ENCODE peak calls at places on chromosomes 1 and 21, in five cellular contexts. R is body of pancreas, N is ovary, P is esophagus squamous epithelium, V is esophagus muscularis mucosa. M is an unnamed sample.

GRCh38 chr1:175656416-175656815 is 87.0 kb downstream of the TNR start:
- DNase-seq in V (no peak), N (no peak), P (no peak), R (no peak), M (no peak)

GRCh38 chr1:19799877-19800804 is at the start of gene TMCO4:
- DNase-seq in R (peak; percentile 66), V (no peak), P (peak; percentile 5), N (peak; percentile 42), M (peak; percentile 65)

GRCh38 chr1:145758116-145758515 is 38.8 kb downstream of the CD160 start:
- DNase-seq in N (no peak), V (no peak), P (no peak), R (no peak), M (no peak)

GRCh38 chr21:10272216-10272615 is 249.2 kb upstream of the TPTE start:
- DNase-seq in V (peak; percentile 99), P (no peak), N (no peak), R (no peak), M (no peak)

GRCh38 chr1:15836772-15837669 is 10.5 kb upstream of the SPEN start:
- DNase-seq in V (no peak), P (peak; percentile 40), N (peak; percentile 47), R (no peak), M (peak; percentile 70)

GRCh38 chr1:153649867-153650235 is 8.7 kb upstream of the SNAPIN start:
- DNase-seq in P (no peak), R (peak; percentile 92), V (no peak), N (no peak), M (no peak)

GRCh38 chr1:186806477-186806876 is 22.3 kb upstream of the PLA2G4A start:
- DNase-seq in N (no peak), V (no peak), R (no peak), P (no peak), M (no peak)

GRCh38 chr21:34844033-34844923 is 175.5 kb downstream of the CLIC6 start:
- DNase-seq in N (peak; percentile 48), R (peak; percentile 32), V (no peak), P (no peak), M (peak; percentile 39)

DNA sequence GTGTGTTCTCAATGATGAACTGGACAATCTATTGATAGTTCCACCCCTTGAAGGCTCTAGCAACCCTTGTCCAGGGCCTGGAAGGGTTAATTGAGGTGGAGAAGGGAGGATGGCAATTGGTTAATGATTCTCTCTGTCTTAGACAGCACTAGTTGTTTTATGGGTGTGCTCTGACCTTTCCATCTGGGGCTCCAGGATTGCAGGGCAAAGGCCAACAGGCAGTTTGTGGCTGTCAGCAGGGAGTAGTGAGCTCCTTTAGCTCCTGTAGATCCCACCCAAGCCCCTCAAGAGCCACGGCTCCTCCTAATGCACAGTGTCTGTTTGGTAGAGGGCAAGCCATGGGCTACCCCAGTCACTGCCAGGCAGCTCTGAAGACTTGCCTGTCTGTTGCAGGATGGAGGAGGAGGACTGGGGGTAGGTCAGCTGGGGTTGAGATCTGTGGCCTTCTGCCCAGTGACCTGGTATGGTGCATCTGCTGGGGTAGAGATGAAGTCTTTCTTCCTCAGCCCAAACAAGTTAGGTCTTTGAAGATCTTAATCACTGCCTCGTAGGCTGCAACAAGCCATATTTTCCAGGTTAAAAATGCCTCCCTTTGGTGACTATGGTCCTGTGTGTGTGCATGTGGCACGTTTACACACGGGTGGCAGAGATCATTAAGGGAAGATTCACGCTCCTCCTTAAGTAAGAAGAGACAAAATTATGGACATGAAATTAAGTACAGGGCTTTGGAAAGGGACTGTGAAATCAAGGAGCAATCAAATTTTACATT is 7.7 kb downstream of the MROH7 start:
- DNase-seq in P (no peak), V (no peak), N (no peak), R (no peak), M (peak; percentile 77)
- H3K27ac ChIP-seq in P (no peak overlapping the region), V (no peak overlapping the region), N (no peak overlapping the region), R (no peak overlapping the region), M (peak overlapping the region; percentile 79)

GRCh38 chr1:1894354-1895049 is 3.6 kb upstream of the GNB1 start:
- DNase-seq in R (peak; percentile 30), V (no peak), P (no peak), N (peak; percentile 51), M (peak; percentile 87)
- TF ChIP-seq POLR2A in R (no peak), V (no peak), P (no peak), N (no peak), M (peak; percentile 53)

DNA sequence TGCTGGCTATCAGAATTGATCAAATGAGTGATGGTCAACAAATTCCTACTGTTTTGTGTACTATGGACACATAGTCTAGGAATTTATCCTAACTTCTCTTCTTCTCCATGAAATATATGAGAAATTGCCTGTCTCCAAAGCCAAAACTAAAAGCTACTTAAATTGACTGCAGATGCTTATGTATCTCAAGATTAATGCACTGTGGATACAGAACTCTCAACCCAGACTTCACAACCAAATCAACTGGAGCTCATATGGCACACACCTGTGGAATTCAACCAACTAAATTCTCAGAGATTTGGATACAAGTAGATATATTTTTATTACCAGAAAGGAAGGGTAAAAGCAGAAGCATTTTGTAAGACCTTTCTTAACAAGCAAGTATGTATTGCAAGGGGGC is 566.1 kb downstream of the LTN1 start:
- DNase-seq in N (no peak), R (no peak), P (no peak), V (no peak), M (no peak)
- H3K27ac ChIP-seq in N (no peak overlapping the region), R (no peak overlapping the region), P (no peak overlapping the region), V (no peak overlapping the region), M (no peak overlapping the region)

GRCh38 chr1:203320546-203321272 is 15.4 kb downstream of the BTG2 start:
- DNase-seq in N (no peak), V (no peak), R (peak; percentile 77), P (peak; percentile 25), M (peak; percentile 87)
- TF ChIP-seq POLR2A in N (no peak), V (no peak), R (peak; percentile 33), P (no peak), M (peak; percentile 21)

DNA sequence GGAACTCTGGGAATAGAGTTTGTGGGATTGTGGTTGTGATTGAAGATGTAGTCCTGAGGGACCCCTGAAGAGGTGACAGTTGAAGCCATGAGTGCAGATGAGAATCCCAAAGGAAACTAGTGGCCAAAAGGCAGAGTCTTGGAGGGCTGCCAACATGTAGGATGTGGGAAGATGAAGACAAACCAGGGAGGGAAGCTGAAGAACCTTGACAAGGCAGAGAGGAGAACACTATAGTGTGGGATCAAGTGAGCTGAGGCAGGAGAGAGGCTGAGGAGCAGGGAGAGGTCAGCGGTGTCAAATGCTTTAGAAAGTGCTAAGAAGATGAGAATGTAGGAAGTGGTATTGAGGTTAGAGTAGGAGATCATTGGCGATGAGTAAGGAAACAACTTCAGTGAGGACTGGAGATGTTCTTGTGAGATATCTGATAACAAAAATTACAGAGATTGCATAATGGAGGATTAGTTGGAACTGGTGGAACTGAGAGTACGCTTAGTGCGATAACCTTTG is 88.5 kb upstream of the VCAM1 start:
- DNase-seq in R (no peak), N (no peak), V (no peak), P (no peak), M (no peak)
- H3K27ac ChIP-seq in R (no peak overlapping the region), N (no peak overlapping the region), V (no peak overlapping the region), P (no peak overlapping the region), M (no peak overlapping the region)

DNA sequence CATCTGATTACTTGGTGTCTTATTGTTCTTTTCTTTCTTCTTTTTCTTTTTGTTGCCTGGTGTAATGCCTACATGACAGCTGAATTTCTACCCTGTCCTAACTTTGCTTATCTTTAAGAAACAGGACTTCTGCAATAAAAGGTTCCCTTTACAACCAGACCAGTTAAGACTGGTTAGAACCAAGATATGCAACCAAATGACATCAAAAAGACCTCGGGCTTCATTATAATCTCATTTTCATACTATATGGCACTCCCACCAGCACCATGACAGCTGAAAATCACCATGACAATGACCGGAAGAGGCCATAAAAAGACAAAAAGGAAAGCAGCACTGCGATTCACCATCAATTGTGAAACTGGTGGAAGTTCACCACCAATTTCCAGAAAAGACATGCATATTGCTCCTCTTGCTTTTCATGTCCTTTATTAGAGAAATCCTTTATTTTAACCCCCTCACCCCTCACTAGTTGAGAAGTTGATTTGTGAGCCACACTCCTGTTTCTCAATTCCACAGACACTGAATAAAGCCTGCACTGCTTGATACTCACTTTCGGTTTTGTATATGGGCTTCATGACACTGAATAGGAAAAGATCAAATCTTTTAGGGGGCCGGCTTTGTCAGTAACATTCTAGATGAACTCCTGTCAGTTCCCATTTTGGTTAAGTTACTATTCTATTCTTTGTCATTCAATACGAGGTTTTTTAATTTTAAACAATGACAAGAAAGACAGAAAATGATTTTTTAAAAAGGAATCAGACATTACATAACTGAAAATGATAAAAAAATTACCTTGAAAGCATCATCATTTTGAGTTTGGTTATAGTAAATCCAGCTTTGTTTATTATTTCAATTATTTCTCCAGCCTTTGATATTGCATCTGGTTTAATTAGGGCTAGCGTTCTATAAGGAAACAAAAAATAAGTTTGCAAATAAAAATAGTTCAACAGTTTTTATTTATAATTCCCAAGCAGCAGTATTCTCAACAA is 58.1 kb downstream of the NME7 start:
- DNase-seq in N (no peak), P (no peak), V (no peak), R (no peak), M (no peak)
- TF ChIP-seq POLR2A in N (no peak), P (no peak), V (no peak), R (no peak), M (no peak)

GRCh38 chr1:26852701-26853100 is 10.2 kb upstream of the SFN start:
- DNase-seq in R (no peak), V (no peak), N (no peak), P (no peak), M (no peak)
- H3K27ac ChIP-seq in R (no peak overlapping the region), V (no peak overlapping the region), N (no peak overlapping the region), P (peak overlapping the region; percentile 98), M (no peak overlapping the region)

M was measured in transverse colon.